ENCODE peak calls at places on chromosomes 7 and 10, in six cellular contexts. T is mesenchymal stem cell, E is IMR-90, C is mesendoderm, M is neuronal stem cell, F is H1. X is an unnamed sample.

GRCh38 chr7:134752006-134752760 is 27.3 kb upstream of the CALD1 start:
- DNase-seq in C (no peak), F (no peak), E (peak; percentile 71), M (no peak), T (peak; percentile 70), X (no peak)

GRCh38 chr7:158820656-158821055 is 8.7 kb downstream of the ESYT2 start:
- DNase-seq in C (no peak), T (peak; percentile 56), M (no peak), E (peak; percentile 41), F (no peak), X (peak; percentile 35)

GRCh38 chr7:8443871-8444756 is 10.7 kb downstream of the NXPH1 start:
- DNase-seq in F (no peak), E (no peak), T (peak; percentile 21), C (peak; percentile 82), M (no peak), X (no peak)

GRCh38 chr10:113957013-113957412 is 86.7 kb upstream of the ADRB1 start:
- DNase-seq in E (peak; percentile 93), F (no peak), T (peak; percentile 69), M (no peak), C (no peak), X (no peak)

GRCh38 chr10:95458824-95459223 is 102.3 kb downstream of the SORBS1 start:
- DNase-seq in T (no peak), E (no peak), M (no peak), F (no peak), C (no peak), X (no peak)

GRCh38 chr7:154928136-154929005 is 74.6 kb downstream of the PAXIP1 start:
- DNase-seq in C (peak; percentile 91), F (no peak), T (peak; percentile 93), E (peak; percentile 93), M (peak; percentile 45), X (peak; percentile 100)

GRCh38 chr7:151447312-151447711 is 7.4 kb upstream of the CRYGN start:
- DNase-seq in C (no peak), F (no peak), T (no peak), M (no peak), E (no peak), X (no peak)

GRCh38 chr10:75402486-75403143 is 1.1 kb upstream of the ZNF503 start:
- DNase-seq in E (no peak), C (no peak), F (no peak), T (no peak), M (no peak), X (no peak)

GRCh38 chr10:129393812-129394211 is 73.2 kb upstream of the MGMT start:
- DNase-seq in C (no peak), E (no peak), M (no peak), T (no peak), F (no peak), X (no peak)

DNA sequence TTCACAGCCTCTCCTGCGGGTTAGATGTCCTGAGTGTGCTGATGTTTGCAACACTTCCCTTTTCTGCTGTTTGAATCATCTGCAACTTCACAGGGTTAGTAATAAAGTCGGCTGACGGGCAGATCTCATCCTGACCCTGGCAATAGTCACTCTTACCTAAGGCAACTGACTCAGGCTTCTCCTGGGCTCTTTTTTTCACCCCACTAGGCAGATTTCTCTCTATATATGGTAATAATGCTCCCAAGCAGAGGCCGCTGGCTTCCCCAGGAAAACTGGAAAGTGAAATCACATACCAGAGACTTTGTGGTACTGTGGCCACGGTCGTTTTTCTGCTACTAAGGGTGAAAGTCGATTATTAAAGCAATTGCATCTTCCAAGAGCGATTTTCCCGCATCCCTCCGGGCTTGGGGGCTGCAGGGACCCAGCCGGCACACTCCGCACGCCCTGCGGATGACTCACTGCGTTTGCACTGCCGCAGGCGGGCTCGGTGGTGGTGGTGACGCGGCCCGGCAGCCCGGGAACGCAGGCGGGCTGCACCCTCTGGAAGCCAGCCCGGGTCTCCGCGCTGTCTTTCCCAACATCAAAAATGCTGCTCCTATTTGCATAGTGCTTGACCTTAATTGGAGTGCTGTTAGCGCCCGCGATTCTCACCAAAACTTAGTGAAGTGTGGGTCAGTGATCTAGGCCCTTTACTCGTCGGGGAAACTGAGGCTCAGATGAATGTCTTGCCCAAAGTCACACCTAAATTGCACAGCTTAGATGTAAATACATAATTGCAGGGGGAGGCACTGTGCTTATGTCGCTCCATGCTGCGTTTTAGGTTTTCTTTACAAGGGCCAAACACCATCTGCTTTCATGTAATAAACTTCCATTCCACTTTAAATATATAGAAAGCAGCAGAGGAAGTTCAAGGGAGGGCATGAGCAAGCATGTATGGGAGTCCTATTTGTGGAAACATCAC is 47.6 kb upstream of the ITGB1 start:
- DNase-seq in T (peak; percentile 96), M (peak; percentile 18), E (peak; percentile 98), C (peak; percentile 94), F (peak; percentile 66), X (peak; percentile 98)
- H2BK120ac ChIP-seq in T (no peak overlapping the region), M (no peak overlapping the region), E (peak overlapping the region; percentile 98), C (peak overlapping the region; percentile 15), F (no peak overlapping the region), X (peak overlapping the region; percentile 23)

GRCh38 chr10:3470191-3470590 is 297.6 kb upstream of the PITRM1 start:
- DNase-seq in T (no peak), F (no peak), E (no peak), C (no peak), M (no peak), X (peak; percentile 76)

GRCh38 chr10:3467052-3467906 is 294.7 kb upstream of the PITRM1 start:
- DNase-seq in C (peak; percentile 87), M (no peak), E (peak; percentile 93), T (peak; percentile 99), F (peak; percentile 29), X (peak; percentile 97)

GRCh38 chr10:3471497-3471896 is 298.9 kb upstream of the PITRM1 start:
- DNase-seq in E (no peak), M (no peak), F (no peak), C (no peak), T (no peak), X (no peak)

GRCh38 chr10:3469639-3470020 is 297.0 kb upstream of the PITRM1 start:
- DNase-seq in F (no peak), M (no peak), C (no peak), T (no peak), E (no peak), X (no peak)

DNA sequence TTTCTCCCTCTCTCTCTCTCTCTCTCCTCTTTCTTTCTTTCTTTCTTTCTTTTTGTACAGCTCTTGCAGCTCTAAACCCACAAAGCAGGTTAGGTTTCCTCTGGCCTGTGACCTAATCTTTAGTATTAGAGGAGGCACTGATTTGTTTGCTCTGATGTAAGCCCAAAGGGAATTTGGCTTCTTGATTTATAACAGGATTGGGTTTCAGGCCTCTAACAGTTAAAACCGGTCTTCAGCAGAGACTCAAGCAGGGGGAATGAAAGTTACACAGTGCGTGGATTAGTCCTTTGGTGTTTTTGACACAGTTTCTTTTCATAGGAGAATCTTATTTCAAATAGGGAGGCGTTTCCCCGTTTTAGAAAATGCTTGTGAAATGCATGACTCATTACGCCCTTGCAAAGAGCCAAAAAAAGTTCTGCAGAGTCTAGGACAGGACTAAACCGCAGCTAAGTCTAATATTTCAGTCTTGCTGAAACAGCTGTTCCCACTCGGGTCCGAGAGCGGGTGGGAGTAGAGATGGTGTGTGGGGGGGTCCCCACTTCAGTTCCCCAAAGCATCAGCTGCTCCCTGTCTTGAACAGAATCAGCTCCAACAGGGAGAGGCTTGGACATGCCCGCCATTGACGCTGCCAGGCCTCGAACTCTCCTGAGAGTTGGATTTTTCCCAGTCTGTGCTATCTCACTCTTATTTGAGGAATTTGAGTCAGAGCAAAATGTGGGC is 296.5 kb upstream of the PITRM1 start:
- DNase-seq in F (no peak), M (no peak), E (peak; percentile 96), T (peak; percentile 95), C (peak; percentile 55), X (peak; percentile 86)
- H2BK120ac ChIP-seq in F (peak overlapping the region; percentile 62), M (no peak overlapping the region), E (peak overlapping the region; percentile 98), T (peak overlapping the region; percentile 96), C (no peak overlapping the region), X (peak overlapping the region; percentile 99)

GRCh38 chr10:53840668-53841067 is 960.4 kb downstream of the PCDH15 start:
- DNase-seq in T (no peak), C (no peak), M (no peak), F (no peak), E (no peak), X (no peak)
- H2BK120ac ChIP-seq in T (no peak overlapping the region), C (no peak overlapping the region), M (no peak overlapping the region), F (no peak overlapping the region), E (no peak overlapping the region), X (peak overlapping the region; percentile 68)

GRCh38 chr10:99850767-99851127 is 68.3 kb downstream of the ABCC2 start:
- DNase-seq in T (no peak), F (no peak), M (no peak), C (no peak), E (no peak), X (no peak)

GRCh38 chr10:99849525-99849924 is 67.1 kb downstream of the ABCC2 start:
- DNase-seq in F (no peak), E (no peak), C (peak; percentile 57), T (no peak), M (no peak), X (no peak)

GRCh38 chr10:99851825-99852224 is 69.4 kb downstream of the ABCC2 start:
- DNase-seq in C (no peak), T (no peak), M (no peak), E (no peak), F (no peak), X (no peak)

GRCh38 chr10:99850041-99850766 is 67.8 kb downstream of the ABCC2 start:
- DNase-seq in F (no peak), T (peak; percentile 68), M (peak; percentile 45), C (peak; percentile 94), E (no peak), X (peak; percentile 77)

DNA sequence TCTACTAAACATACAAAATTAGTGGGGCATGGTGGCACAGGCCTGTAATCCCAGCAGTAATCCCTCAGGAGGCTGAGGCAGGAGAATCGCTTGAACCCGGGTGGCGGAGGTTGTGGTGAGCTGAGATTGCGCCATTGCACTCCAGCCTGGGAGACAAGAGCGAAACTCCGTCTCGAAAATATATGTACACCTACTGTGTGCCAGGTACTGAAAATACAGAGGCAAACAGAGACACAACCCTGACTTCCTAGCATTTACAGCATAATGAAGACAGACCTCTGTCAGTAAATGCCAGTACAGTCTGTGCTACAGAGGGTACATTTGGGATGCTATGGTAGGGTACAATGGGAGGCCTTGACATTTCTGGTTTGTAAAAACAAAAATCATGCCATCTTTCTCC is 66.6 kb downstream of the ABCC2 start:
- DNase-seq in T (no peak), F (no peak), C (no peak), E (no peak), M (no peak), X (no peak)
- H2BK120ac ChIP-seq in T (no peak overlapping the region), F (peak overlapping the region; percentile 18), C (no peak overlapping the region), E (no peak overlapping the region), M (no peak overlapping the region), X (no peak overlapping the region)

DNA sequence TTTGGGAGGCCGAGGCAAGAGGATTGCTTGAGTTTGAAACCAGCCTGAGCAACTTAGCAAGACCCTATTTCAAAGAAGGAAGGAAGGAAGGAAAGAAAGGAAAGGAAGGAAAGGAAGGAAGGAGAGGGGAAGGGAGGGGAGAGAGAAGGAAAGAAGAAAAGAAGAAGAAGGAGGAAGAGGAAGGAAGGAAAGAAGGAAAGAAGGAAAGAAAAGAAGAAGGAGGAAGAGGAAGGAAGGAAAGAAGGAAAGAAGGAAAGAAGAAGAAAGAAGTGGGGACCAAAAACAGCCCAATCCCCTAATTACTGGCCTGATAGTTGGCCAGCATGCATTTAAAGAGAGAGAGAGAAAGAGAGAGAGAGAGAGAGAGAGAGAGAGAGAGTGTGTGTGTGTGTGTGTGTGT is 66.4 kb downstream of the EEPD1 start:
- DNase-seq in F (no peak), E (no peak), C (no peak), T (no peak), M (no peak), X (no peak)
- H2BK120ac ChIP-seq in F (no peak overlapping the region), E (no peak overlapping the region), C (no peak overlapping the region), T (no peak overlapping the region), M (no peak overlapping the region), X (no peak overlapping the region)

DNA sequence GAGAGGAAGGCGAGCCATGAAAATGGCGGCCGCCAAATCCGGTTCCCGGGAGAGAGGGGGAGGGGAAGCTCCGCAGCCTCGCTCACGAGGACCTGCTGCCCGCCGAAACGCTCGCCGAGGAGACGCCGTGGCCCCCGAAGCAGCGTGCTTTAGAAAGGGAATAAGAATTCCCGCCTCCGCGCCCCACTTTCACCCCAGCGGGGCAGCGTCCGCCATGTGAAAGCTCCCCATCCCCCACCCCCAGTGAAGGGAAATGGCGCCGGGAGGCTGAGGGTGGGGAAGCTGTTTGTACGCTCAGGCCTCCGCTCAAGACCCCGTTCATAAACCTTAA is 468 bp downstream of the HNRNPA2B1 start:
- DNase-seq in M (peak; percentile 61), C (peak; percentile 80), F (no peak), E (no peak), T (no peak), X (peak; percentile 25)
- H2BK120ac ChIP-seq in M (peak overlapping the region; percentile 94), C (peak overlapping the region; percentile 73), F (peak overlapping the region; percentile 16), E (peak overlapping the region; percentile 32), T (peak overlapping the region; percentile 37), X (peak overlapping the region; percentile 95)